ENCODE peak calls at places on chromosomes 1 and 21, in nine cellular contexts. I is naive thymus-derived CD4-positive, alpha-beta T cell; O is MM.1S; S is heart left ventricle; D is lung; W is fibroblast of lung; G is mammary epithelial cell; R is uterus; X is tibial artery. Q is an unnamed sample.

GRCh38 chr21:44815852-44816628 is 1.8 kb downstream of the SUMO3 start:
- DNase-seq in I (no peak), O (no peak), S (no peak), D (no peak), W (no peak), G (no peak), R (no peak), X (no peak), Q (no peak)

GRCh38 chr21:42609806-42610205 is 43.6 kb upstream of the PDE9A start:
- DNase-seq in I (no peak), O (no peak), S (no peak), D (no peak), W (no peak), G (peak), R (no peak), X (no peak), Q (no peak)

GRCh38 chr1:1680031-1680911 is 12.3 kb downstream of the SLC35E2B start:
- DNase-seq in I (no peak), O (no peak), S (peak), D (no peak), W (no peak), G (no peak), R (no peak), X (peak), Q (no peak)

GRCh38 chr1:232886304-232886703 is 64.1 kb upstream of the NTPCR start:
- DNase-seq in I (no peak), O (no peak), S (no peak), D (no peak), W (peak), G (no peak), R (no peak), X (no peak), Q (no peak)

GRCh38 chr1:234975122-234975940 is 153.3 kb downstream of the TOMM20 start:
- DNase-seq in I (no peak), O (no peak), S (no peak), D (no peak), W (peak), G (peak), R (peak), X (no peak), Q (no peak)

GRCh38 chr1:75310067-75310466 is 175.9 kb downstream of the LHX8 start:
- DNase-seq in I (no peak), O (no peak), S (no peak), D (no peak), W (peak), G (no peak), R (no peak), X (no peak), Q (no peak)

GRCh38 chr1:26075421-26076144 is 8.2 kb upstream of the TRIM63 start:
- DNase-seq in I (no peak), O (no peak), S (peak), D (no peak), W (no peak), G (no peak), R (no peak), X (no peak), Q (peak)

GRCh38 chr1:85343612-85344255 is 67.3 kb upstream of the BCL10 start:
- DNase-seq in I (no peak), O (no peak), S (no peak), D (no peak), W (peak), G (peak), R (no peak), X (no peak), Q (no peak)

GRCh38 chr21:31184462-31184861 is 146.2 kb upstream of the KRTAP19-8 start:
- DNase-seq in I (peak), O (no peak), S (no peak), D (no peak), W (no peak), G (no peak), R (no peak), X (no peak), Q (peak)

GRCh38 chr1:188027613-188028012 is 1198.9 kb downstream of the PLA2G4A start:
- DNase-seq in I (no peak), O (no peak), S (no peak), D (no peak), W (peak), G (peak), R (no peak), X (no peak), Q (no peak)

GRCh38 chr1:165481820-165482532 is 37.0 kb upstream of the RXRG start:
- DNase-seq in I (no peak), O (peak), S (peak), D (peak), W (peak), G (peak), R (peak), X (no peak), Q (no peak)

GRCh38 chr1:220528049-220528678 is at the start of gene MARK1:
- DNase-seq in I (no peak), O (peak), S (peak), D (peak), W (peak), G (peak), R (peak), X (peak), Q (no peak)

GRCh38 chr1:205533729-205534443 is 29.4 kb downstream of the CDK18 start:
- DNase-seq in I (no peak), O (no peak), S (no peak), D (no peak), W (no peak), G (no peak), R (no peak), X (no peak), Q (no peak)

GRCh38 chr1:58584082-58584895 is 7.2 kb upstream of the TACSTD2 start:
- DNase-seq in I (no peak), O (peak), S (peak), D (peak), W (peak), G (peak), R (peak), X (peak), Q (no peak)

GRCh38 chr1:9121891-9122409 is 7.0 kb downstream of the GPR157 start:
- DNase-seq in I (peak), O (no peak), S (no peak), D (no peak), W (no peak), G (no peak), R (no peak), X (no peak), Q (peak)

GRCh38 chr1:53115403-53116306 is 26.8 kb downstream of the SLC1A7 start:
- DNase-seq in I (no peak), O (no peak), S (no peak), D (no peak), W (peak), G (no peak), R (no peak), X (no peak), Q (no peak)

GRCh38 chr1:204841798-204842197 is 28.9 kb upstream of the NFASC start:
- DNase-seq in I (no peak), O (peak), S (no peak), D (no peak), W (no peak), G (no peak), R (no peak), X (no peak), Q (no peak)

GRCh38 chr1:226643167-226643566 is 94.6 kb downstream of the STUM start:
- DNase-seq in I (no peak), O (no peak), S (peak), D (no peak), W (peak), G (peak), R (peak), X (no peak), Q (no peak)

GRCh38 chr1:204889681-204890373 is 19.2 kb downstream of the NFASC start:
- DNase-seq in I (no peak), O (no peak), S (no peak), D (no peak), W (peak), G (no peak), R (no peak), X (no peak), Q (no peak)

GRCh38 chr21:25573409-25574206 is 33.7 kb downstream of the MRPL39 start:
- DNase-seq in I (peak), O (peak), S (no peak), D (no peak), W (peak), G (peak), R (no peak), X (no peak), Q (peak)

GRCh38 chr1:160717284-160717683 is 5.7 kb upstream of the CD48 start:
- DNase-seq in I (no peak), O (no peak), S (no peak), D (no peak), W (no peak), G (no peak), R (no peak), X (no peak), Q (no peak)

GRCh38 chr1:116314305-116314919 is 58.6 kb upstream of the ATP1A1 start:
- DNase-seq in I (no peak), O (no peak), S (no peak), D (no peak), W (no peak), G (no peak), R (no peak), X (no peak), Q (no peak)

DNA sequence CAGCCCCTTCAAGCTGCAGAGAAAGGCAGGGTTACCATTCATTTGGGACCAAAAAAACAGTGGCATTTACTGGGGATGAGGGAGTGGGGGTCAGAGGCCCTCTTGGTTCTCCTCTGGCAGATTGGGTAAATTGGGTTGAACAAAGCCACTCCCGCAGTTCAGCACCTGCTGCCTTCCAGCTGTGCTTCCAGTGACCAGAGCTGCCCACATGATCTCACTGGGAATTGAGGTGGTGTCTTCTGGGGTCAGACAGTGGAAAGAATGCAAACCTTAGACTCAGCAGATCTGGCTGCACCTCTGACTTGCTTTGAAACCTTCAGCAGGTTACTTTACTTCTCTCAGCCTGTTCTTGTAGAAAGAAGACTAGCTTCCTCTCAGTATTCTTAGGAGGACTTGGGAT is 60.4 kb upstream of the CD1D start:
- DNase-seq in I (no peak), O (no peak), S (no peak), D (no peak), W (no peak), G (no peak), R (no peak), X (no peak), Q (no peak)
- H3K4me3 ChIP-seq in I (no peak), O (no peak), S (no peak), D (no peak), W (no peak), G (no peak), R (no peak), X (no peak), Q (no peak)

DNA sequence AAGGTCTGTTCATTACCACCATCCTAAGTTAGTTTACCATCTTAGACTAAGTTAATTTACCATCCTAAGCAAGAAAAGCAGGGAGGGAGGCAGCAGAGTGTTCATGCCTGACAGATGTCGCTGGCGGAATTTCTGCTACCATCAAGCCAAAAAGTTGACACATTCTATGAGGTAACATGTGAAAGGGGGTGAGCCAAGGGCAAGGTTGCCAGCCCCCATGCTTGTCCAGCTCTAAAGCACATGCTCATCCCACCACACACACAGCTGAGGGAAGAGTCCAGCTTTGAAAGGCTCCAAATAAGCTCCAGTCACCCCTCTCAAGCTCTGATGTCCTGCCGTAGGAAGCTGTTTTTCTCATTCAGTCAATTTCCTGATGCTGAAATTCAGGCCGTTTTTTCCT is 46.3 kb downstream of the EIF2D start:
- DNase-seq in I (no peak), O (no peak), S (no peak), D (no peak), W (no peak), G (no peak), R (no peak), X (no peak), Q (no peak)
- H3K4me3 ChIP-seq in I (peak), O (no peak), S (no peak), D (no peak), W (no peak), G (no peak), R (no peak), X (no peak), Q (no peak)

DNA sequence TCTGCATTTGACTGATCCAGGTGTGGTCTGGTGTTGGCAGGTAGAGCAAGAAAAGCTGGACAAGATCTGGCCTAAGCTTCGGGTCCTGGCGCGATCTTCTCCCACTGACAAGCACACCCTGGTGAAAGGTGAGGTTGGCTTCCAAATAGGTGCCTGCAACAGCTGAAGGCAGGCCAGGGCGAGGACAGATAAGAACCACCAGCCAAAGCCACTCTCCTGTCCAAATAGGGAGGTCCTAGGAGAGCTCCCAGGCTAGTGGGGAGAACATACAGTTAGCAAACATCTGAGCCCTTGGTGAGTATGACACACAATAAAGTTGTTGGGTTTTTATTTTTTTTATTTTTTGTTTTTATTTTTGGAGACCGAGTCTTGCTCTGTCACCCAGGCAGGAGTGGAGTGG is 51.9 kb upstream of the LAX1 start:
- DNase-seq in I (no peak), O (no peak), S (no peak), D (no peak), W (no peak), G (no peak), R (no peak), X (no peak), Q (no peak)
- H3K4me3 ChIP-seq in I (no peak), O (no peak), S (no peak), D (no peak), W (no peak), G (no peak), R (no peak), X (no peak), Q (no peak)

GRCh38 chr1:237042467-237042891 is 495 bp downstream of the RYR2 start:
- DNase-seq in I (no peak), O (no peak), S (no peak), D (no peak), W (peak), G (no peak), R (no peak), X (peak), Q (no peak)

GRCh38 chr1:237041795-237042466 is at the start of gene RYR2:
- DNase-seq in I (no peak), O (no peak), S (peak), D (no peak), W (no peak), G (no peak), R (no peak), X (peak), Q (no peak)

GRCh38 chr1:237040823-237041222 is 1.2 kb upstream of the RYR2 start:
- DNase-seq in I (no peak), O (no peak), S (no peak), D (no peak), W (no peak), G (no peak), R (no peak), X (no peak), Q (no peak)

GRCh38 chr1:237042892-237043576 is 1.1 kb downstream of the RYR2 start:
- DNase-seq in I (no peak), O (no peak), S (peak), D (no peak), W (peak), G (no peak), R (no peak), X (peak), Q (no peak)

GRCh38 chr1:237041461-237041794 is 556 bp upstream of the RYR2 start:
- DNase-seq in I (no peak), O (no peak), S (no peak), D (no peak), W (no peak), G (no peak), R (no peak), X (no peak), Q (no peak)
- H3K4me3 ChIP-seq in I (no peak), O (no peak), S (peak), D (no peak), W (no peak), G (no peak), R (peak), X (peak), Q (no peak)

GRCh38 chr1:238485062-238485905 is 594.6 kb upstream of the ZP4 start:
- DNase-seq in I (no peak), O (no peak), S (no peak), D (no peak), W (peak), G (peak), R (peak), X (no peak), Q (no peak)
- H3K4me3 ChIP-seq in I (no peak), O (no peak), S (no peak), D (no peak), W (peak), G (peak), R (peak), X (peak), Q (no peak)

Q was measured in Jurkat, Clone E6-1.